ENCODE peak calls at places on chromosomes 1 and 21, in nine cellular contexts. S, C, B, Q, X, U, T, R and Y are unnamed samples.
A peak's percentile ranks its signal among the peaks of the same experiment; 100 is the strongest.

GRCh38 chr1:99180343-99180808 is 83.9 kb upstream of the PLPPR4 start:
- DNase-seq in Q (peak; percentile 79), X (peak; percentile 74), U (peak; percentile 17), C (peak; percentile 5), S (peak; percentile 49), R (peak; percentile 84), T (peak; percentile 79), B (peak; percentile 77), Y (peak; percentile 5)

GRCh38 chr1:46520063-46520911 is 30.7 kb downstream of the DMBX1 start:
- DNase-seq in Q (no peak), U (peak; percentile 64), T (peak; percentile 23), R (no peak), S (peak; percentile 65), B (no peak), C (no peak), X (peak; percentile 75), Y (peak; percentile 95)

GRCh38 chr1:97014426-97014825 is 292.8 kb downstream of the PTBP2 start:
- DNase-seq in S (no peak), R (no peak), T (no peak), U (no peak), X (no peak), C (no peak), B (no peak), Q (no peak), Y (no peak)

GRCh38 chr1:197567442-197567841 is 207.8 kb downstream of the DENND1B start:
- DNase-seq in T (no peak), C (no peak), U (no peak), B (no peak), Q (no peak), X (no peak), R (no peak), S (no peak), Y (no peak)

GRCh38 chr1:92274939-92275338 is 23.8 kb downstream of the GLMN start:
- DNase-seq in C (no peak), T (no peak), X (peak; percentile 54), Q (no peak), S (no peak), U (no peak), B (no peak), R (no peak), Y (peak; percentile 22)

GRCh38 chr1:210607361-210607760 is 278.7 kb downstream of the HHAT start:
- DNase-seq in B (no peak), R (no peak), X (no peak), S (no peak), T (no peak), C (no peak), U (no peak), Q (no peak), Y (no peak)

GRCh38 chr1:83889707-83890106 is 109.2 kb downstream of the TTLL7 start:
- DNase-seq in B (no peak), X (peak; percentile 53), R (no peak), C (no peak), Q (no peak), S (no peak), T (no peak), U (no peak), Y (no peak)

GRCh38 chr1:53139911-53140310 is 2.5 kb downstream of the SLC1A7 start:
- DNase-seq in C (no peak), T (no peak), Q (no peak), R (no peak), X (peak; percentile 66), S (no peak), B (no peak), U (no peak), Y (no peak)

GRCh38 chr1:13762642-13763041 is 62.7 kb downstream of the PRDM2 start:
- DNase-seq in S (no peak), U (no peak), T (no peak), B (no peak), C (no peak), X (no peak), R (no peak), Q (no peak), Y (no peak)

GRCh38 chr21:45266518-45267389 is 20.9 kb downstream of the POFUT2 start:
- DNase-seq in X (no peak), Q (no peak), S (no peak), B (peak; percentile 51), U (no peak), C (no peak), R (no peak), T (no peak), Y (no peak)

GRCh38 chr1:89990976-89991831 is 3.7 kb upstream of the ZNF326 start:
- DNase-seq in B (no peak), U (no peak), R (no peak), X (peak; percentile 28), T (no peak), S (no peak), C (no peak), Q (no peak), Y (no peak)

GRCh38 chr1:167161242-167161641 is 59.4 kb upstream of the POU2F1 start:
- DNase-seq in Q (no peak), X (no peak), S (no peak), B (no peak), U (no peak), T (peak; percentile 49), R (no peak), C (no peak), Y (no peak)

GRCh38 chr1:207049974-207050391 is 1.0 kb downstream of the YOD1 start:
- DNase-seq in B (no peak), R (peak; percentile 71), C (peak; percentile 35), U (no peak), S (peak; percentile 48), X (peak; percentile 53), T (no peak), Q (peak; percentile 67), Y (no peak)

GRCh38 chr1:91053630-91054029 is 31.8 kb upstream of the ZNF644 start:
- DNase-seq in C (no peak), X (no peak), T (no peak), B (no peak), U (no peak), Q (no peak), R (no peak), S (no peak), Y (no peak)

GRCh38 chr21:38171723-38172344 is 85.0 kb upstream of the KCNJ15 start:
- DNase-seq in X (peak; percentile 45), S (no peak), R (no peak), U (no peak), B (no peak), C (no peak), Q (no peak), T (no peak), Y (peak; percentile 44)

GRCh38 chr1:74502432-74502831 is 10.0 kb downstream of the LRRC53 start:
- DNase-seq in B (no peak), R (no peak), C (no peak), S (no peak), T (no peak), U (no peak), X (peak; percentile 48), Q (no peak), Y (peak; percentile 4)

GRCh38 chr1:245181123-245181522 is 26.3 kb downstream of the KIF26B start:
- DNase-seq in X (no peak), S (no peak), B (no peak), Q (no peak), C (no peak), R (no peak), T (no peak), U (no peak), Y (no peak)

GRCh38 chr1:114716304-114717158 is at the start of gene NRAS:
- DNase-seq in S (peak; percentile 96), U (peak; percentile 62), Q (peak; percentile 92), B (peak; percentile 97), X (peak; percentile 91), C (peak; percentile 72), T (peak; percentile 79), R (peak; percentile 95), Y (peak; percentile 68)
- TF ChIP-seq POLR2A in S (peak; percentile 93), U (peak; percentile 37), Q (peak; percentile 62), B (peak; percentile 63), X (peak; percentile 74), C (peak; percentile 79), T (no peak), R (peak; percentile 83), Y (peak; percentile 31)

DNA sequence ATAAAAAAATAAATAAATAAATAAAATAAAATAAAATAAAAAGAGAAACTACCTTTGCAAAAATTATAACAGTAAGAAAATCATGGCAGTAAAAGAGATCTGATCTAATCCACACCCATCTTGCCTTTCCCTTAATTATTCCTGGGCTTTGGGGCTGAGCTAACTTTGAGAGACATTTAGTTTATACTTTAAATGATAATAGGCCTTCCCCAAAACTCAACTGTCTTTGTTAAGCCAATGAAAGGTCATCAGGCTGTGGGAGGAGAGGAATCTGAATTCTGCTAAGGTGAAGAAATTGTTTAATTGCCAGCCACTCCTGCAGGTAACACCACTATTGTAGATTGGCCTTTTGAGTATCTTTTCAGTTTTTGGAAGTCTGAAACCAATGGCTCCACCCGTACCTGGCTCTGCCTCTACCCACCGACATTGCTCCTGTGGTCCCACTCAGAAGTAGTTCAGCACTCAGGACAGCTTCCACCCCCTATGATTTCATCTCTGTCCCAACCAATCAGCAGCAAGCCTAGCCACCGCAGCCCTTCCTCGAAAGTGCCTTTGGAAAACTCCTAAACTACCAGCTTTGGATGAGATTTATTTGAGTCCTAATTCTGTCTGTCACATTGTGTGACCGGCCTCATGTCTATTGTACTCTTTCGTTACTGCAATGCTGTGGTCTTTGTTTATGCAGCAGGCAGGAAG is 23.0 kb upstream of the PNRC2 start:
- DNase-seq in U (no peak), Q (no peak), X (no peak), S (peak; percentile 53), R (no peak), C (no peak), B (no peak), T (no peak), Y (no peak)
- TF ChIP-seq POLR2A in U (no peak), Q (no peak), X (no peak), S (no peak), R (no peak), C (no peak), B (no peak), T (no peak), Y (no peak)

DNA sequence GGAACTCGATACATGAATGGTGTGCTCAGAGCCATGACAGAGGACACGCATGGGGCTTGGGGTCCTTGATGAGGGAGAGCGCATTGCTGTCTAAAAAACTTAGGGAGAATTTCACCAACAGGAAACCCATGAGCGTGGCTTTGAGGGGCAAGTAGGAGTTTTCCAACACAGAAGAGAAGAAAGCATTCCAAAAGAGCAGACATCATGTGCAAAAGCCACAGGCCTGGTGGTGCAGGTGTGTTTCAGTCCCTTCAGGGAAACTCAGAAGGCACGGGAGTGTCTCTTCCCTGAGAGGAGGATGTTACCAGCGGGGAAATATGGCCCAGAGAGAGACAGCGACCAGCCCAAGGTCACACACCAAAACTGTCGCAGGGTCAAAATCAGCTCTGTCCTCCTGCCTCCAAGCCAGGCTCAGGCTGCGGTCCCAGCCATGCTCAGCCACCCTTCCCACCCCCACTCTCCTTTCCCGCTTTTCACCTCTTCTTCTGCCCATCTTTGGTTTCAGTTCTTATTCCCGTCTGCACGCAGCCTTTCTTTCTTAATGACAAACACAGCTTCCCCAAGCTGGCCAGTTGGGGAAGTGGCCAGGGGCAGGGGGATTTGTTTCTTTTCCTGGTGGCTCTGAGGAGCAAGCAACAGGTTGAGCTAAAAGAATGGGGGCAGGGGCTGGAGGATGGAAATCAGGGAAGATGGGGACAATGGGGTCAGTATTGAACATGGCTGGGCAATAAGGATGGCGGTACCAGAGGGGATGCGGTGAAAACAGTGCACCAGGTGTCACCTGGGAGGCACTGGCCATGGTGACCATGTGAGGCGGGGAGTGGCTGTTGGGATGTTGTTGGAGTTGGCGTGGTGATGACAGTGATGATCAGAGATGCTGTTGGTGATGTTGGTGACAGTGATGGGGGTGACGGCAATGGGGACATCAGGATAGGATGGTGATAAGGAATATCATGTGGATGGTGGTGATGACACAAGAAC is 10.3 kb downstream of the LAPTM5 start:
- DNase-seq in U (no peak), S (no peak), R (no peak), T (no peak), B (no peak), Q (no peak), X (no peak), C (no peak), Y (no peak)
- TF ChIP-seq POLR2A in U (no peak), S (no peak), R (no peak), T (no peak), B (no peak), Q (no peak), X (no peak), C (peak; percentile 63), Y (no peak)

GRCh38 chr21:33403786-33404571 is 766 bp downstream of the IFNGR2 start:
- DNase-seq in R (peak; percentile 55), S (peak; percentile 71), Q (peak; percentile 49), B (peak; percentile 84), T (no peak), X (peak; percentile 49), C (peak; percentile 28), U (no peak), Y (peak; percentile 51)
- TF ChIP-seq POLR2A in R (peak; percentile 55), S (peak; percentile 64), Q (peak; percentile 52), B (peak; percentile 35), T (no peak), X (peak; percentile 52), C (peak; percentile 57), U (no peak), Y (no peak)